ENCODE peak calls at places on chromosomes 6 and 20, in nine cellular contexts. One of them, this sample, is unnamed.

GRCh38 chr6:131400054-131400781 is 172.8 kb upstream of the ARG1 start:
- DNase-seq in left ventricle myocardium inferior: no peak
- DNase-seq in uterus: no peak
- DNase-seq in fibroblast of lung: peak; percentile 83
- DNase-seq in mesenchymal stem cell: peak; percentile 79
- DNase-seq in K562: peak; percentile 15
- DNase-seq in CD4-positive, CD25-positive, alpha-beta regulatory T cell: no peak
- DNase-seq in aorta: no peak
- DNase-seq in Karpas-422: no peak
- DNase-seq in this sample: no peak

GRCh38 chr6:36028887-36029324 is 1.3 kb downstream of the MAPK14 start:
- DNase-seq in CD4-positive, CD25-positive, alpha-beta regulatory T cell: peak; percentile 65
- DNase-seq in left ventricle myocardium inferior: peak; percentile 63
- DNase-seq in mesenchymal stem cell: peak; percentile 84
- DNase-seq in fibroblast of lung: peak; percentile 80
- DNase-seq in aorta: peak; percentile 83
- DNase-seq in uterus: peak; percentile 71
- DNase-seq in Karpas-422: peak; percentile 85
- DNase-seq in K562: peak; percentile 76
- DNase-seq in this sample: peak; percentile 79

GRCh38 chr6:66771626-66772025 is 1064.6 kb upstream of the EYS start:
- DNase-seq in left ventricle myocardium inferior: no peak
- DNase-seq in fibroblast of lung: peak; percentile 28
- DNase-seq in K562: no peak
- DNase-seq in mesenchymal stem cell: peak; percentile 6
- DNase-seq in uterus: no peak
- DNase-seq in CD4-positive, CD25-positive, alpha-beta regulatory T cell: no peak
- DNase-seq in Karpas-422: no peak
- DNase-seq in aorta: no peak
- DNase-seq in this sample: no peak

GRCh38 chr6:68575765-68576439 is 59.2 kb upstream of the ADGRB3 start:
- DNase-seq in aorta: peak; percentile 77
- DNase-seq in left ventricle myocardium inferior: no peak
- DNase-seq in fibroblast of lung: peak; percentile 41
- DNase-seq in CD4-positive, CD25-positive, alpha-beta regulatory T cell: no peak
- DNase-seq in mesenchymal stem cell: no peak
- DNase-seq in uterus: no peak
- DNase-seq in Karpas-422: no peak
- DNase-seq in K562: peak; percentile 82
- DNase-seq in this sample: peak; percentile 59

GRCh38 chr20:38023181-38024085 is 9.8 kb downstream of the TTI1 start:
- DNase-seq in K562: no peak
- DNase-seq in CD4-positive, CD25-positive, alpha-beta regulatory T cell: no peak
- DNase-seq in left ventricle myocardium inferior: no peak
- DNase-seq in uterus: no peak
- DNase-seq in aorta: no peak
- DNase-seq in fibroblast of lung: peak; percentile 98
- DNase-seq in Karpas-422: no peak
- DNase-seq in mesenchymal stem cell: peak; percentile 93
- DNase-seq in this sample: no peak

GRCh38 chr6:28258877-28259777 is at the start of gene NKAPL:
- DNase-seq in mesenchymal stem cell: no peak
- DNase-seq in CD4-positive, CD25-positive, alpha-beta regulatory T cell: peak; percentile 21
- DNase-seq in Karpas-422: no peak
- DNase-seq in left ventricle myocardium inferior: peak; percentile 88
- DNase-seq in fibroblast of lung: peak; percentile 83
- DNase-seq in uterus: peak; percentile 71
- DNase-seq in aorta: peak; percentile 94
- DNase-seq in K562: no peak
- DNase-seq in this sample: peak; percentile 89

GRCh38 chr6:42141603-42142117 is 760 bp downstream of the C6orf132 start:
- DNase-seq in aorta: no peak
- DNase-seq in CD4-positive, CD25-positive, alpha-beta regulatory T cell: no peak
- DNase-seq in left ventricle myocardium inferior: no peak
- DNase-seq in K562: no peak
- DNase-seq in Karpas-422: no peak
- DNase-seq in fibroblast of lung: peak; percentile 29
- DNase-seq in mesenchymal stem cell: no peak
- DNase-seq in uterus: no peak
- DNase-seq in this sample: no peak

GRCh38 chr6:98944598-98945011 is 3.1 kb downstream of the FBXL4 start:
- DNase-seq in CD4-positive, CD25-positive, alpha-beta regulatory T cell: no peak
- DNase-seq in uterus: no peak
- DNase-seq in left ventricle myocardium inferior: no peak
- DNase-seq in fibroblast of lung: peak; percentile 41
- DNase-seq in aorta: no peak
- DNase-seq in K562: peak; percentile 42
- DNase-seq in Karpas-422: no peak
- DNase-seq in mesenchymal stem cell: peak; percentile 63
- DNase-seq in this sample: no peak

GRCh38 chr6:114000066-114000465 is 29.1 kb upstream of the HDAC2 start:
- DNase-seq in mesenchymal stem cell: no peak
- DNase-seq in aorta: no peak
- DNase-seq in CD4-positive, CD25-positive, alpha-beta regulatory T cell: no peak
- DNase-seq in left ventricle myocardium inferior: no peak
- DNase-seq in uterus: no peak
- DNase-seq in K562: no peak
- DNase-seq in fibroblast of lung: peak; percentile 76
- DNase-seq in Karpas-422: no peak
- DNase-seq in this sample: no peak

GRCh38 chr6:168005796-168006195 is 8.3 kb downstream of the KIF25 start:
- DNase-seq in mesenchymal stem cell: no peak
- DNase-seq in CD4-positive, CD25-positive, alpha-beta regulatory T cell: no peak
- DNase-seq in aorta: no peak
- DNase-seq in K562: no peak
- DNase-seq in left ventricle myocardium inferior: no peak
- DNase-seq in fibroblast of lung: no peak
- DNase-seq in uterus: no peak
- DNase-seq in Karpas-422: no peak
- DNase-seq in this sample: no peak

GRCh38 chr20:32512047-32512385 is 73.1 kb downstream of the NOL4L start:
- DNase-seq in aorta: peak; percentile 15
- DNase-seq in mesenchymal stem cell: no peak
- DNase-seq in uterus: no peak
- DNase-seq in left ventricle myocardium inferior: no peak
- DNase-seq in fibroblast of lung: no peak
- DNase-seq in CD4-positive, CD25-positive, alpha-beta regulatory T cell: no peak
- DNase-seq in K562: no peak
- DNase-seq in Karpas-422: no peak
- DNase-seq in this sample: no peak

DNA sequence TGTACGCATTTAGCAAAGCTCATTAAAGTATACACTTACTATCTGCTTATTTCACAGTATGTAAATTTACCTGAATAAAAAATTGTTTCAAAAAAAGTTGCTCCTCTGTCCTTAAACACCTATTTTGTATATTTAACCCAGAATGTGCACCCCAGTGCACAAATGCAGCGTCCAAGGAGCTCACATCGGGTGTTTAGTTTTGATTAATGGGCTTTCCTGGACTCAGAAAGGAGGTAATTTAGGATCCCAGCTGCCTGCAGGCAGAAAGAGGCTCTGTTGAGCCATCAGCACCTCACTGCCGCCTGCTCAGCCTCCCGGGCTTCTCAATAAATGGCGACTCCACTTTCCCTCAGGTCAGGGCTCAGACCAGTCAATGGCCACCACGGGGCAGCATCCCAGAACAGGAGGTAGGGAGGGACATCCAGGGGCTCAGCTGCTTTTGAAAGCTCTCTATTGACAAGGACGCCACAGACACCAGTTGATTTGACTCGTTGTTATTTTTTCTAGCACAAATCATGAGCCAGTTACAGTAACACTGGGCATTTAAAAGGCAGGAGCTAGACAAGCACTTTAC is 70.2 kb upstream of the TBC1D7 start:
- DNase-seq in fibroblast of lung: no peak
- DNase-seq in K562: no peak
- DNase-seq in Karpas-422: peak; percentile 94
- DNase-seq in CD4-positive, CD25-positive, alpha-beta regulatory T cell: no peak
- DNase-seq in mesenchymal stem cell: no peak
- DNase-seq in uterus: no peak
- DNase-seq in left ventricle myocardium inferior: no peak
- DNase-seq in aorta: no peak
- DNase-seq in this sample: no peak
- H3K27ac ChIP-seq in fibroblast of lung: no peak overlapping the region
- H3K27ac ChIP-seq in K562: no peak overlapping the region
- H3K27ac ChIP-seq in Karpas-422: peak overlapping the region; percentile 100
- H3K27ac ChIP-seq in CD4-positive, CD25-positive, alpha-beta regulatory T cell: no peak overlapping the region
- H3K27ac ChIP-seq in mesenchymal stem cell: no peak overlapping the region
- H3K27ac ChIP-seq in uterus: no peak overlapping the region
- H3K27ac ChIP-seq in left ventricle myocardium inferior: peak overlapping the region; percentile 74
- H3K27ac ChIP-seq in aorta: no peak overlapping the region
- H3K27ac ChIP-seq in this sample: no peak overlapping the region

DNA sequence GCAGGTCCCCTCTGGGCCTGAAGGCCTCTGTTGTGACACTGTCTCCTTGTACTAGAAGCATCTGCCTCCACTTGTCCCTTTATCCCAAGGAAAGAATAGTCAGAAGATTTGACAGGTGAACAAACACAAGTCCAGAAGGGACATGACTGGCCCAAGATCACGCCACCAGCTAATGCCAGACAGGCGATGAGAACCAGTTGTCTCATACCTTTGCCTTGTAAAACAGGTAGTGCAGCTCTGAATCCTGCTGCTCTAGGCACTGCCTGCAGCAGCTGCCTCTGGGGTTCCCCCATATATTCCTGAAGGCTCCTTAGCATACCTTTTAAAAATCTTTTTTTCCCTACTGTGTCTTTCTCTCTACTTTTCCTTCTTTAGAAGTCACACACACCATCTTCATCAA is 25.0 kb downstream of the SCAND1 start:
- DNase-seq in mesenchymal stem cell: no peak
- DNase-seq in uterus: no peak
- DNase-seq in CD4-positive, CD25-positive, alpha-beta regulatory T cell: no peak
- DNase-seq in left ventricle myocardium inferior: no peak
- DNase-seq in fibroblast of lung: no peak
- DNase-seq in aorta: no peak
- DNase-seq in K562: no peak
- DNase-seq in Karpas-422: no peak
- DNase-seq in this sample: no peak
- H3K4me3 ChIP-seq in mesenchymal stem cell: no peak overlapping the region
- H3K4me3 ChIP-seq in uterus: no peak overlapping the region
- H3K4me3 ChIP-seq in CD4-positive, CD25-positive, alpha-beta regulatory T cell: no peak overlapping the region
- H3K4me3 ChIP-seq in left ventricle myocardium inferior: no peak overlapping the region
- H3K4me3 ChIP-seq in fibroblast of lung: no peak overlapping the region
- H3K4me3 ChIP-seq in aorta: no peak overlapping the region
- H3K4me3 ChIP-seq in K562: no peak overlapping the region
- H3K4me3 ChIP-seq in Karpas-422: no peak overlapping the region
- H3K4me3 ChIP-seq in this sample: no peak overlapping the region

GRCh38 chr6:3188262-3188661 is 30.9 kb upstream of the TUBB2A start:
- DNase-seq in CD4-positive, CD25-positive, alpha-beta regulatory T cell: no peak
- DNase-seq in aorta: no peak
- DNase-seq in K562: no peak
- DNase-seq in left ventricle myocardium inferior: no peak
- DNase-seq in Karpas-422: no peak
- DNase-seq in mesenchymal stem cell: no peak
- DNase-seq in uterus: no peak
- DNase-seq in fibroblast of lung: no peak
- DNase-seq in this sample: no peak

GRCh38 chr6:3193102-3193837 is 34.2 kb downstream of the TUBB2B start:
- DNase-seq in fibroblast of lung: no peak
- DNase-seq in aorta: no peak
- DNase-seq in left ventricle myocardium inferior: no peak
- DNase-seq in K562: no peak
- DNase-seq in mesenchymal stem cell: no peak
- DNase-seq in Karpas-422: no peak
- DNase-seq in CD4-positive, CD25-positive, alpha-beta regulatory T cell: no peak
- DNase-seq in uterus: no peak
- DNase-seq in this sample: no peak

GRCh38 chr6:3186974-3187382 is 29.6 kb upstream of the TUBB2A start:
- DNase-seq in CD4-positive, CD25-positive, alpha-beta regulatory T cell: no peak
- DNase-seq in mesenchymal stem cell: no peak
- DNase-seq in uterus: no peak
- DNase-seq in K562: no peak
- DNase-seq in left ventricle myocardium inferior: no peak
- DNase-seq in aorta: no peak
- DNase-seq in fibroblast of lung: no peak
- DNase-seq in Karpas-422: peak; percentile 37
- DNase-seq in this sample: no peak

GRCh38 chr6:3190779-3191178 is 33.4 kb upstream of the TUBB2A start:
- DNase-seq in left ventricle myocardium inferior: no peak
- DNase-seq in K562: no peak
- DNase-seq in uterus: no peak
- DNase-seq in fibroblast of lung: no peak
- DNase-seq in CD4-positive, CD25-positive, alpha-beta regulatory T cell: no peak
- DNase-seq in aorta: no peak
- DNase-seq in mesenchymal stem cell: no peak
- DNase-seq in Karpas-422: no peak
- DNase-seq in this sample: no peak

DNA sequence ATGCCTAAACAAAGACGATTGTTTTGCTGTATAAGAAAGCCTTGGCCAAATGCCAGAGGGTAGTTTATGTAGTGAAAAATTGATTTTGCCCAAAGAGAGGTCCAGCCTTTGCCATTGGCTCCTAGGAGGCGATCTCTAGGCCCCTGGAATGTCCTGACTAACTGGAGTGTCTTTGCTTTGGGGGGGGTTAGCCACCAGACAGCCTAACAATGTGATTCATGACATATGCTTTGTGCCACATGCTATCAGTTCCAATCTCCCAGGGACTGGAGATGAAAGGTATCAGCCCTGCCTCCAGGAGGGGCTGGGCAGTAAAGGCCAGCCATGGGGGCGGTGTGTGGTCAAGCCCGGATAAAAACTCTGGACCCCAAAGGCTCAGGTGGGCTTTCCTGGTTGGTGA is 32.7 kb upstream of the TUBB2A start:
- DNase-seq in K562: no peak
- DNase-seq in aorta: no peak
- DNase-seq in uterus: no peak
- DNase-seq in fibroblast of lung: no peak
- DNase-seq in mesenchymal stem cell: no peak
- DNase-seq in Karpas-422: no peak
- DNase-seq in CD4-positive, CD25-positive, alpha-beta regulatory T cell: no peak
- DNase-seq in left ventricle myocardium inferior: no peak
- DNase-seq in this sample: no peak
- H3K27ac ChIP-seq in K562: no peak overlapping the region
- H3K27ac ChIP-seq in aorta: no peak overlapping the region
- H3K27ac ChIP-seq in uterus: no peak overlapping the region
- H3K27ac ChIP-seq in fibroblast of lung: no peak overlapping the region
- H3K27ac ChIP-seq in mesenchymal stem cell: no peak overlapping the region
- H3K27ac ChIP-seq in Karpas-422: no peak overlapping the region
- H3K27ac ChIP-seq in CD4-positive, CD25-positive, alpha-beta regulatory T cell: no peak overlapping the region
- H3K27ac ChIP-seq in left ventricle myocardium inferior: no peak overlapping the region
- H3K27ac ChIP-seq in this sample: no peak overlapping the region

DNA sequence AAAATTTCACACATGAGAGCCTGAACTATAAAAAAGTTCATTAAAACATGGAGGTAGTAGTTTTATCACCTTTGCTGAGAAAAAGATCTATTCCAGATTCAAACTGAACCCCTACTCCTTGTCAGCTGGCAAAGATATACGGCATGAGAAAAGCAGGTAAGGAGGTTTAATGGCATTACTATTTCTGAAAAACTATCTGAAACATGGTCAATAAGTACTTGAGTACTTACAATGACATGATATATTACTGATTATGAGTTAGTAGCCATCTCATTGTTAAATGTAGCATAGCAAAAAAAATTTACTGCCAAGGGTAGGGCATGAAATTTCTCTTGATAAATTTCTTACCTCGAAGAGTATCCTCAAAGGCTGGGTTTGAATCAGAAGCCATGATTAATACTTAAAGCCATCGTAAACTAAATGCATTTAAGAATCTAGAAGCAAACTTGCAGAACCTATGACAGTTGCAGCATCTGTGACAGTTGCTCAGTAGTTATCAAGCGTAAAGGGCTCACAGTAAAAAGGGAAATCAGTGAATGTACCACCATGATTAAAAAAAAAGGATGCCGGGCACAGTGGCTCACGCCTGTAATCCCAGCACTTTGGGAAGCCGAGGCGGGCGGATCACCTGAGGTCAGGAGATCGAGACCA is 8.7 kb downstream of the SLC17A5 start:
- DNase-seq in CD4-positive, CD25-positive, alpha-beta regulatory T cell: no peak
- DNase-seq in aorta: no peak
- DNase-seq in Karpas-422: peak; percentile 51
- DNase-seq in K562: no peak
- DNase-seq in uterus: no peak
- DNase-seq in fibroblast of lung: no peak
- DNase-seq in mesenchymal stem cell: no peak
- DNase-seq in left ventricle myocardium inferior: no peak
- DNase-seq in this sample: no peak
- H3K4me3 ChIP-seq in CD4-positive, CD25-positive, alpha-beta regulatory T cell: peak overlapping the region; percentile 61
- H3K4me3 ChIP-seq in aorta: peak overlapping the region; percentile 59
- H3K4me3 ChIP-seq in Karpas-422: peak overlapping the region; percentile 60
- H3K4me3 ChIP-seq in K562: no peak overlapping the region
- H3K4me3 ChIP-seq in uterus: peak overlapping the region; percentile 32
- H3K4me3 ChIP-seq in fibroblast of lung: peak overlapping the region; percentile 20
- H3K4me3 ChIP-seq in mesenchymal stem cell: peak overlapping the region; percentile 65
- H3K4me3 ChIP-seq in left ventricle myocardium inferior: peak overlapping the region; percentile 58
- H3K4me3 ChIP-seq in this sample: peak overlapping the region; percentile 47